ENCODE peak calls at places on chromosomes 12 and 14, in six cellular contexts. C is upper lobe of right lung, F is activated T-cell treated with anti-CD3 and anti-CD28 coated beads for 48 hours, L is NCI-H1105, B is kidney glomerular epithelial cell, K is ELF-1. D is an unnamed sample.

GRCh38 chr12:8018666-8019581 is 13.6 kb upstream of the FOXJ2 start:
- DNase-seq in C (no peak), F (no peak), L (no peak), B (no peak), K (peak; percentile 94), D (no peak)

GRCh38 chr12:133063556-133063955 is 17.2 kb upstream of the ZNF140 start:
- DNase-seq in C (no peak), F (no peak), L (no peak), B (no peak), K (no peak), D (no peak)

GRCh38 chr12:118922405-118922804 is 58.9 kb upstream of the SRRM4 start:
- DNase-seq in C (no peak), F (no peak), L (no peak), B (no peak), K (peak; percentile 1), D (no peak)

GRCh38 chr12:83763425-83763824 is 1076.7 kb downstream of the TMTC2 start:
- DNase-seq in C (no peak), F (no peak), L (no peak), B (no peak), K (no peak), D (no peak)

GRCh38 chr12:5522358-5523335 is 90.7 kb downstream of the NTF3 start:
- DNase-seq in C (no peak), F (no peak), L (peak; percentile 25), B (no peak), K (peak; percentile 2), D (no peak)

GRCh38 chr12:7067096-7067495 is 6.6 kb downstream of the C1S start:
- DNase-seq in C (no peak), F (no peak), L (no peak), B (no peak), K (no peak), D (no peak)

GRCh38 chr12:92828565-92828964 is 100.5 kb downstream of the EEA1 start:
- DNase-seq in C (no peak), F (no peak), L (no peak), B (no peak), K (no peak), D (no peak)

GRCh38 chr12:26119391-26119981 is 5.4 kb downstream of the BHLHE41 start:
- DNase-seq in C (no peak), F (no peak), L (peak; percentile 36), B (peak; percentile 84), K (no peak), D (peak; percentile 89)

GRCh38 chr14:89625208-89625987 is 208.4 kb upstream of the FOXN3 start:
- DNase-seq in C (no peak), F (no peak), L (peak; percentile 85), B (no peak), K (peak; percentile 8), D (peak; percentile 42)

GRCh38 chr14:65926935-65927700 is 514.6 kb downstream of the FUT8 start:
- DNase-seq in C (no peak), F (no peak), L (no peak), B (no peak), K (no peak), D (no peak)

GRCh38 chr12:21823581-21823980 is 49.1 kb upstream of the KCNJ8 start:
- DNase-seq in C (peak; percentile 67), F (no peak), L (no peak), B (peak; percentile 44), K (no peak), D (peak; percentile 42)

GRCh38 chr14:68684466-68685418 is 108.1 kb downstream of the ZFP36L1 start:
- DNase-seq in C (peak; percentile 34), F (no peak), L (no peak), B (no peak), K (no peak), D (no peak)

GRCh38 chr12:8057839-8058238 is 8.3 kb downstream of the C3AR1 start:
- DNase-seq in C (no peak), F (no peak), L (no peak), B (no peak), K (no peak), D (no peak)

GRCh38 chr14:31229638-31230229 is 22.1 kb upstream of the HECTD1 start:
- DNase-seq in C (peak; percentile 68), F (no peak), L (no peak), B (no peak), K (peak; percentile 37), D (peak; percentile 11)

GRCh38 chr14:89481167-89481566 is 64.1 kb upstream of the FOXN3 start:
- DNase-seq in C (no peak), F (no peak), L (no peak), B (no peak), K (no peak), D (no peak)

GRCh38 chr12:20490213-20490612 is 121.9 kb downstream of the PDE3A start:
- DNase-seq in C (no peak), F (no peak), L (no peak), B (no peak), K (no peak), D (no peak)

GRCh38 chr12:80313184-80313583 is 130.9 kb upstream of the PTPRQ start:
- DNase-seq in C (no peak), F (no peak), L (no peak), B (no peak), K (no peak), D (no peak)

GRCh38 chr14:60221441-60221840 is 27.6 kb upstream of the PPM1A start:
- DNase-seq in C (no peak), F (no peak), L (no peak), B (no peak), K (no peak), D (no peak)

GRCh38 chr12:116473416-116473815 is 85.8 kb upstream of the MAP1LC3B2 start:
- DNase-seq in C (no peak), F (no peak), L (no peak), B (no peak), K (no peak), D (no peak)

GRCh38 chr14:76884853-76885276 is 58.7 kb downstream of the LRRC74A start:
- DNase-seq in C (no peak), F (no peak), L (no peak), B (no peak), K (peak; percentile 69), D (no peak)

GRCh38 chr14:31508140-31508539 is 20.3 kb upstream of the GPR33 start:
- DNase-seq in C (no peak), F (no peak), L (no peak), B (no peak), K (no peak), D (no peak)

GRCh38 chr12:8678661-8679111 is 16.1 kb upstream of the MFAP5 start:
- DNase-seq in C (no peak), F (no peak), L (no peak), B (peak; percentile 73), K (no peak), D (no peak)

GRCh38 chr14:70658899-70659298 is 17.2 kb downstream of the TTC9 start:
- DNase-seq in C (no peak), F (no peak), L (no peak), B (no peak), K (no peak), D (no peak)

GRCh38 chr12:116955382-116956021 is 44.8 kb downstream of the FBXW8 start:
- DNase-seq in C (peak; percentile 71), F (no peak), L (no peak), B (peak; percentile 73), K (no peak), D (no peak)

GRCh38 chr12:65822732-65823480 is 1.4 kb upstream of the HMGA2 start:
- DNase-seq in C (no peak), F (no peak), L (no peak), B (peak; percentile 53), K (peak; percentile 94), D (no peak)

GRCh38 chr12:121287267-121287954 is 9.1 kb downstream of the CAMKK2 start:
- DNase-seq in C (no peak), F (no peak), L (no peak), B (no peak), K (no peak), D (no peak)

GRCh38 chr12:27460471-27460978 is 14.0 kb downstream of the SMCO2 start:
- DNase-seq in C (no peak), F (peak; percentile 27), L (no peak), B (no peak), K (no peak), D (no peak)

GRCh38 chr12:125145196-125145595 is 80.0 kb downstream of the AACS start:
- DNase-seq in C (no peak), F (no peak), L (no peak), B (no peak), K (no peak), D (no peak)

GRCh38 chr12:76420221-76420620 is 72.0 kb upstream of the BBS10 start:
- DNase-seq in C (no peak), F (no peak), L (no peak), B (no peak), K (no peak), D (no peak)

GRCh38 chr12:26135010-26135420 is 10.2 kb upstream of the BHLHE41 start:
- DNase-seq in C (peak; percentile 93), F (no peak), L (peak; percentile 14), B (peak; percentile 99), K (no peak), D (no peak)

D was measured in globus pallidus.